ENCODE peak calls at places on chromosomes 11 and 22, in four cellular contexts. M is H9, Q is IMR-90, R is H1. S is an unnamed sample.
A peak's percentile ranks its signal among the peaks of the same experiment; 100 is the strongest.

GRCh38 chr11:69377953-69378302 is 84.0 kb downstream of the MYEOV start:
- DNase-seq in Q (no peak), R (no peak), M (no peak), S (no peak)

GRCh38 chr22:43343262-43343988 is at the start of gene SCUBE1:
- DNase-seq in Q (no peak), R (peak; percentile 88), M (peak; percentile 84), S (peak; percentile 66)

GRCh38 chr11:68128682-68129327 is 7.6 kb upstream of the CHKA start:
- DNase-seq in R (no peak), Q (peak; percentile 70), M (peak; percentile 74), S (peak; percentile 91)

GRCh38 chr11:65890324-65891179 is at the start of gene CCDC85B:
- DNase-seq in M (peak; percentile 94), Q (peak; percentile 95), R (peak; percentile 95), S (peak; percentile 96)

GRCh38 chr11:76579047-76579751 is 91.3 kb downstream of the LRRC32 start:
- DNase-seq in Q (no peak), R (peak; percentile 72), M (peak; percentile 52), S (peak; percentile 61)

GRCh38 chr11:70490723-70491558 is 92.6 kb downstream of the CTTN start:
- DNase-seq in R (no peak), Q (no peak), M (no peak), S (no peak)

GRCh38 chr22:37259540-37260029 is 15.5 kb upstream of the RAC2 start:
- DNase-seq in Q (peak; percentile 61), R (peak; percentile 67), M (peak; percentile 73), S (peak; percentile 85)

GRCh38 chr11:18617688-18618340 is 16.3 kb downstream of the SPTY2D1 start:
- DNase-seq in M (no peak), R (no peak), Q (peak; percentile 71), S (no peak)

GRCh38 chr11:135027461-135027860 is 615.4 kb upstream of the B3GAT1 start:
- DNase-seq in R (peak; percentile 76), M (peak; percentile 67), Q (peak; percentile 31), S (peak; percentile 82)

GRCh38 chr11:126815111-126815510 is 185.5 kb downstream of the KIRREL3 start:
- DNase-seq in Q (peak; percentile 72), M (no peak), R (no peak), S (no peak)

GRCh38 chr22:21967693-21968271 is 14.8 kb downstream of the TOP3B start:
- DNase-seq in R (no peak), Q (no peak), M (no peak), S (no peak)

GRCh38 chr22:41983516-41983915 is 14.3 kb downstream of the SEPTIN3 start:
- DNase-seq in Q (no peak), M (no peak), R (no peak), S (no peak)

GRCh38 chr11:61969838-61970452 is 2.5 kb upstream of the FTH1 start:
- DNase-seq in Q (peak; percentile 87), M (no peak), R (no peak), S (no peak)

GRCh38 chr11:61972796-61973602 is 5.6 kb upstream of the FTH1 start:
- DNase-seq in R (no peak), Q (peak; percentile 91), M (no peak), S (no peak)

GRCh38 chr11:61972112-61972795 is 4.8 kb upstream of the FTH1 start:
- DNase-seq in M (no peak), Q (no peak), R (no peak), S (no peak)

GRCh38 chr11:61969391-61969758 is 1.9 kb upstream of the FTH1 start:
- DNase-seq in M (no peak), R (no peak), Q (no peak), S (no peak)

GRCh38 chr11:61971177-61972111 is 4.0 kb upstream of the FTH1 start:
- DNase-seq in Q (peak; percentile 99), R (peak; percentile 91), M (peak; percentile 99), S (peak; percentile 100)
- H2BK15ac ChIP-seq in Q (peak overlapping the region; percentile 93), R (peak overlapping the region; percentile 23), M (no peak overlapping the region), S (peak overlapping the region; percentile 14)

DNA sequence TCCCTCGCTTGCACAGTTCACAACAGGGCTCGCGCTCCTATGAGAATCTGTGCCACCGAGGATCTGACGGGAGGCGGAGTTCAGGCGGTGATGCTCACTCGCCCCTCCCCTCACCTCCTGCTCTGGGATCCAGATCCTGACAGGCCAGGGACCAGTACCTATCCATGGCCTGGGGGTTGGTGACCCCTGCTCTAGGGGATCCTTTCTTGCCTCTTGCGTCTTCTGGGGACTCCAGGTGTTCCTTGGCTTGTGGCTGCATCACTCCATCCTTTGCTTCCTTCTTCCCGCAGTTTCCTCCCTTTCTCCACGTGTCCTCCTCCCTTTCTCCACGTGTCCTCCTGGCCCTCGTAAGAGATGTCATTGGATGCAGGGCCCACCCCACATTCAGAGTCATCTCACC is 30.6 kb upstream of the KRTAP5-7 start:
- DNase-seq in Q (no peak), R (peak; percentile 19), M (no peak), S (no peak)
- H4K5ac ChIP-seq in Q (no peak overlapping the region), R (no peak overlapping the region), M (no peak overlapping the region), S (no peak overlapping the region)

GRCh38 chr11:73307323-73308002 is 613 bp upstream of the ARHGEF17 start:
- DNase-seq in R (peak; percentile 99), Q (peak; percentile 98), M (peak; percentile 99), S (peak; percentile 99)
- H3K18ac ChIP-seq in R (peak overlapping the region; percentile 71), Q (peak overlapping the region; percentile 18), M (peak overlapping the region; percentile 3), S (peak overlapping the region; percentile 92)

DNA sequence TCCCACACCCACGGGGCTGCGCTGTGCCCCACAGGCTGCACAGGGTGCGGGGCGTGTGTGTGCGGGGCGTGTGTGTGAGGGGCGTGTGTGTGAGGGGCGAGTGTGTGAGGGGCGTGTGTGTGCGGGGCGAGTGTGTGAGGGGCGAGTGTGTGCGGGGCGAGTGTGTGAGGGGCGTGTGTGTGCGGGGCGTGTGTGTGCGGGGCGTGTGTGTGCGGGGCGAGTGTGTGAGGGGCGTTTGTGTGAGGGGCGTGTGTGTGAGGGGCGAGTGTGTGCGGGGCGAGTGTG is 86.7 kb downstream of the WNT7B start:
- DNase-seq in M (no peak), Q (no peak), R (no peak), S (no peak)
- H2BK15ac ChIP-seq in M (no peak overlapping the region), Q (no peak overlapping the region), R (no peak overlapping the region), S (no peak overlapping the region)

DNA sequence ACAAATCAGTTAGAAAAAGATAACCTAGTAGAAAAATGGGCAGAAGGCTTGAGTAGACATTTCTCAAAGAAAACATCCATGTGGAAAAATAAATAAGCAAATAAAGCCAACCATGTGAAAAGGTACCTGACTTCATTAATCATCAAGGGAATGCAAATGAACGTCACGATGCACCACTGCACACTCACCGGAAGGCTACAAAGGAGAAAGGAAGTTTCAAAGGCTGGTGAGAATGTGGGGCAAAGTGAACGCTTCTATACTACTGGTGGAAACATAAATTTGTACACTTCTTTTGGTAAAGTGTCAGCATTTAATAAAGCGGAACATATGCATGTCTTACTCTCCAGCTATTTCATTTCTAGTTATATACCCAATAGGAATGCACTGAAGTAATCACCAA is 166.8 kb downstream of the CSNK2A3 start:
- DNase-seq in M (no peak), R (no peak), Q (no peak), S (no peak)
- H4K5ac ChIP-seq in M (no peak overlapping the region), R (no peak overlapping the region), Q (no peak overlapping the region), S (no peak overlapping the region)